ENCODE peak calls at places on chromosome 14, in six cellular contexts. K is uterus, C is sigmoid colon, V is right lobe of liver, Q is IMR-90, E is ovary. T is an unnamed sample. For H3K4me1, the result is how much of the 10 kb centered on the place peaks cover.

GRCh38 chr14:75978249-75978731 is 3.5 kb downstream of the TGFB3 start:
- DNase-seq in K (peak), C (peak), V (no peak), Q (no peak), E (no peak), T (no peak)

GRCh38 chr14:24378327-24378726 is 10.3 kb downstream of the NFATC4 start:
- DNase-seq in K (no peak), C (no peak), V (no peak), Q (no peak), E (no peak), T (no peak)

GRCh38 chr14:95227279-95227860 is 70.0 kb upstream of the DICER1 start:
- DNase-seq in K (no peak), C (no peak), V (no peak), Q (peak), E (no peak), T (no peak)

GRCh38 chr14:101357559-101358319 is 203.6 kb upstream of the DIO3 start:
- DNase-seq in K (peak), C (peak), V (no peak), Q (no peak), E (peak), T (no peak)

GRCh38 chr14:36757730-36758286 is 96.1 kb downstream of the PAX9 start:
- DNase-seq in K (no peak), C (no peak), V (no peak), Q (no peak), E (no peak), T (no peak)

GRCh38 chr14:33589334-33589733 is 361.5 kb downstream of the EGLN3 start:
- DNase-seq in K (peak), C (no peak), V (no peak), Q (peak), E (peak), T (no peak)

GRCh38 chr14:100609941-100610391 is 22.7 kb upstream of the BEGAIN start:
- DNase-seq in K (no peak), C (peak), V (peak), Q (no peak), E (peak), T (no peak)

GRCh38 chr14:46902837-46903236 is 251.3 kb upstream of the RPL10L start:
- DNase-seq in K (no peak), C (no peak), V (no peak), Q (no peak), E (no peak), T (no peak)

GRCh38 chr14:77242752-77243151 is 28.3 kb downstream of the NGB start:
- DNase-seq in K (no peak), C (no peak), V (no peak), Q (no peak), E (no peak), T (no peak)

GRCh38 chr14:94127330-94127729 is 2.1 kb downstream of the IFI27L2 start:
- DNase-seq in K (no peak), C (no peak), V (no peak), Q (no peak), E (no peak), T (no peak)

GRCh38 chr14:58788655-58789054 is 150.9 kb downstream of the DACT1 start:
- DNase-seq in K (no peak), C (no peak), V (no peak), Q (no peak), E (no peak), T (no peak)

GRCh38 chr14:95018845-95019244 is 138.5 kb downstream of the DICER1 start:
- DNase-seq in K (no peak), C (no peak), V (no peak), Q (no peak), E (no peak), T (no peak)

GRCh38 chr14:90454041-90455000 is 57.5 kb downstream of the CALM1 start:
- DNase-seq in K (peak), C (peak), V (peak), Q (peak), E (peak), T (peak)

GRCh38 chr14:28656704-28657255 is 109.8 kb upstream of the FOXG1 start:
- DNase-seq in K (no peak), C (no peak), V (no peak), Q (no peak), E (no peak), T (no peak)

GRCh38 chr14:106802413-106803364 is 1276.3 kb downstream of the TMEM121 start:
- DNase-seq in K (no peak), C (no peak), V (no peak), Q (no peak), E (no peak), T (no peak)

GRCh38 chr14:64786296-64787149 is 82.3 kb downstream of the PLEKHG3 start:
- DNase-seq in K (no peak), C (no peak), V (no peak), Q (peak), E (no peak), T (peak)

GRCh38 chr14:77043177-77043983 is 14.9 kb upstream of the IRF2BPL start:
- DNase-seq in K (peak), C (peak), V (no peak), Q (peak), E (peak), T (no peak)

GRCh38 chr14:79369359-79370332 is 841.7 kb downstream of the DIO2 start:
- DNase-seq in K (peak), C (peak), V (no peak), Q (peak), E (no peak), T (no peak)

GRCh38 chr14:96285667-96286066 is 29.7 kb downstream of the BDKRB1 start:
- DNase-seq in K (peak), C (peak), V (no peak), Q (peak), E (no peak), T (peak)

DNA sequence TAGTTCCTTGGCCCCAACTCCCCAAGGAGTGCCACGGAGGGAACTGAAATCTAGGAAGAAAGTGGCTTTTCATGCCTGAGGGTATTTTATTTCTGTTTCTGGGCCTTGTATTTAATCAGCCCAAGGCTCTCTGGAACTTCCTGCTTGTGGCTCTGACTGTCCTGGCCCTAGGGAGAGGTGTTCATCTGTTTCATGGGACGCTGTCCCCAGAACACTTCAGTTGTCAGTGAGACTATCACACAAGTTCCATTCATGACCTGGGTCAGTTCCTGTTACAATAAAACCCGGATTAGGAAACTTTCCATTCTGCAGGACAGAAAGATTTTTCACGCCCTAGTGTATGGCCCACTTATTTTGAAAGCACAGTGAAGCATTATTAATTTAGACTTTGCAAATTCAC is 18.5 kb upstream of the TC2N start:
- DNase-seq in K (no peak), C (no peak), V (no peak), Q (no peak), E (no peak), T (no peak)
- H3K27ac ChIP-seq in K (peak), C (peak), V (no peak), Q (no peak), E (no peak), T (peak)

GRCh38 chr14:104723651-104724406 is at the start of gene ADSS1:
- DNase-seq in K (peak), C (no peak), V (peak), Q (no peak), E (peak), T (peak)
- TF ChIP-seq POLR2A in K (peak), C (no peak), V (peak), Q (no peak), E (no peak), T (no peak)

GRCh38 chr14:35388656-35389314 is 15.8 kb downstream of the NFKBIA start:
- DNase-seq in K (no peak), C (no peak), V (no peak), Q (no peak), E (no peak), T (no peak)

GRCh38 chr14:35387209-35387608 is 17.3 kb downstream of the NFKBIA start:
- DNase-seq in K (no peak), C (no peak), V (no peak), Q (no peak), E (no peak), T (no peak)

GRCh38 chr14:35385042-35385839 is 19.3 kb downstream of the NFKBIA start:
- DNase-seq in K (peak), C (peak), V (peak), Q (peak), E (peak), T (no peak)

GRCh38 chr14:35387713-35388579 is 16.6 kb downstream of the NFKBIA start:
- DNase-seq in K (no peak), C (no peak), V (no peak), Q (no peak), E (no peak), T (no peak)

GRCh38 chr14:35386673-35387125 is 17.9 kb downstream of the NFKBIA start:
- DNase-seq in K (no peak), C (no peak), V (no peak), Q (no peak), E (no peak), T (no peak)
- H3K4me1 ChIP-seq in K (under half), C (under half), V (under half), Q (under half), E (under half), T (under half)

DNA sequence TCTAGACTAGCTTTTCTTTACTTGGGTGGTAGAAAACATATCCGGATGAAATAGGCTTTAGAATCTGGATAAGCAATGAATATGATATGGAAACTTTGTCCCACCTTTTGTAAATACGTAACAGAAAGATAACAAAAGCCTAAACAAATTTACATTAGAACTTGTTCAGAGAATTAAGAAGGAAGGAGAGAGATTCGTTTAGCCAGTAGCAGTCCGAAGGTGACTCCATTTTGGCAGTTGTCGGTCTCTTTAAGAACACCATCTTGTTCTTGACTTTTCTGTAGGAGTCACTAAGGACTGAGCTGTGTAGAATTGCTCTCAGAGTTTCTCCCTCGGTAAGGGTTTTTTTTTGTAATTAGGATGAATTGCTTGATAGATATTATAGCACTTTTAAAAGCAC is 475.1 kb downstream of the PCNX1 start:
- DNase-seq in K (no peak), C (no peak), V (no peak), Q (no peak), E (no peak), T (no peak)
- H3K27ac ChIP-seq in K (no peak), C (no peak), V (no peak), Q (no peak), E (no peak), T (no peak)

DNA sequence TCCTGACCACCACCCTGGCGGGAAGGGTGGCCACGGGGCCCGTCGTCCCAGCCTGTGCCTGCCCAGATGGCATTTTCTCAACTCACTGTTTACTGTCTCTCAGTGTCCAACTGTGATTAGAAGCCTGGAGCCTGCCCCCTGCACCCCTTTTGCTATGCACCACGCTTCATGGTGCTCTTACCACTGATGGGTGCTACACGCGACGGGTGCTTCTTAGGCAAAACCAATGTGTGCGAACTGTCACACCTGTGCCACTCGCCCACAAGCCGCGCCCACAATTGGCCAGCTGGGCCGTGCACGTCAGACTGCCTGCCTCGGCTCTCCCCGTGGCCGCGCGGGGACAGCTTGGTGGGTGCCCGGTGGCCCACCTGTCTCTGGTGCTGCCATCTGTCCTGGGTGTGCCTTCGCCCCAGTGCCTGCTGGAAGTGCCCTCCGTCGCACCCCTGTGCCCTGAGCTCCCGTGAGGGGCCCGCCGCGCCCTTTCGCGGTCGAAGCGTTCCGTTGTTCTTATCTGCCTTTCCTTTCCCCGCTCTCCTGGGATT is 15.1 kb upstream of the AMN start:
- DNase-seq in K (no peak), C (no peak), V (no peak), Q (no peak), E (no peak), T (no peak)
- TF ChIP-seq POLR2A in K (no peak), C (no peak), V (no peak), Q (no peak), E (no peak), T (no peak)

DNA sequence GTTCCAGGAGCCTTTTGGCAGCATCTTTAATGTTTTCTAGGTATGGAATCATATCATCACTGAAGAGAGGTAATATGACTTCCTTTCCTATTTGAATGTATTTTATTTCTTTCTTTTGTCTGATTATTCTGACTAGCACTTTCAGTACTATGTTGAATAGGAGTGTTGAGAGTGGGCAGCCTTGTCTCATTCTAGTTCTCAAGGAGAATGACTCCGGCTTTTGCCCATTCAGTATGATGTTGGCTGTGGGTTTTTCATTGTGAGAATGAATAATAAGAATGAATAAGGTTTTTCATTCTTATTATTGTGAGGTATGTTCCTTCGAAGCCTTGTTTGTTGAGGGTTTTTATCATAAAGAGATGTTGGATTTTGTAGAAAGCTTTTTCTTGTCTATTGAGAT is 98.9 kb downstream of the GPHN start:
- DNase-seq in K (no peak), C (no peak), V (no peak), Q (no peak), E (no peak), T (no peak)
- H3K4me1 ChIP-seq in K (under half), C (under half), V (under half), Q (under half), E (under half), T (under half)

DNA sequence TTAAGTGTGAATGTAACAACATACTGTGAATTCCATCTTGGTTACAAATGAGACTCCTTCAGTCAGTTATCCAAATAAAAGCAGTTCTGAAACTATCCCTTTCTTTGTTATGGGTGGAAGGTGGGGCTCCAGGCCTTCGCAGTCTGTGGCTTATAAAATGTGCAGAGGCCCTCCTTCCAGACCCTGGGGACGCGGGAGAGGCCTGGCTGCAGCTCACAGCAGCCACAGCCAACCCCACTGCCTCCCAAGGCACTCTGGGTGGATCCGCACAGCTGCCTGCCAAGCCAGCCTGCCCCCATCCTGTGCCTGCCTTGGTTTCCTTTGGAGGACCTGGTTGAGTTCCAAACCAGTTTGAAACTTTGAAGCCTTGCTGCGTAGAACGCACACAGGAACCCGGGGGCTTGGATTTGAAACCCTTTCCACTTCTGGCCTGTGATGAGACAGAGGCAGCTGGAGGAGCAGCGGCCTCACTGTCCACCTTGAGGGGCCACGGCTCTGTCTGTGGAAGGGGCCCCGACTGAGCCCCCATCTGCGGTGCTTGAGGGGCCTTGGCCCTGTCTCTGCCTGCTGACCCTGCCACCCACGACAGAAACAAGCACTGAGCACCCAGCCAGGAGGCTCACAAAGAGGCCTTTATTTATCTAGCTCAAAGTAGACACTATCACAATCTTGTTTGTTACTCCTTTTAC is 30.4 kb downstream of the CCNK start:
- DNase-seq in K (no peak), C (peak), V (no peak), Q (peak), E (no peak), T (peak)
- H3K27ac ChIP-seq in K (peak), C (peak), V (no peak), Q (peak), E (peak), T (no peak)

GRCh38 chr14:21525995-21526671 is at the start of gene SALL2:
- DNase-seq in K (peak), C (peak), V (peak), Q (peak), E (peak), T (peak)
- TF ChIP-seq POLR2A in K (peak), C (no peak), V (no peak), Q (no peak), E (no peak), T (no peak)